ENCODE peak calls at places on chromosomes 13 and 19, in four cellular contexts. R is mucosa of descending colon, X is ELF-1, Q is stomach. U is an unnamed sample.

GRCh38 chr13:36131215-36131930 is at the start of gene DCLK1:
- DNase-seq in R (peak; percentile 67), X (peak; percentile 74), Q (peak; percentile 29), U (peak; percentile 13)

GRCh38 chr13:113820813-113821651 is 42.8 kb downstream of the GAS6 start:
- DNase-seq in R (peak; percentile 73), X (peak; percentile 79), Q (no peak), U (peak; percentile 27)

GRCh38 chr13:31090921-31091624 is 70.6 kb downstream of the HSPH1 start:
- DNase-seq in R (no peak), X (peak; percentile 54), Q (no peak), U (no peak)

GRCh38 chr19:35153701-35154534 is 617 bp upstream of the FXYD5 start:
- DNase-seq in R (peak; percentile 71), X (peak; percentile 60), Q (peak; percentile 58), U (no peak)

GRCh38 chr13:73832203-73832602 is 302.0 kb downstream of the KLF12 start:
- DNase-seq in R (no peak), X (no peak), Q (no peak), U (no peak)

GRCh38 chr13:66673401-66673800 is 556.7 kb downstream of the PCDH9 start:
- DNase-seq in R (no peak), X (no peak), Q (no peak), U (no peak)

GRCh38 chr13:94232161-94232560 is 247.3 kb downstream of the DCT start:
- DNase-seq in R (no peak), X (no peak), Q (no peak), U (no peak)

GRCh38 chr13:27321619-27322385 is 51.2 kb downstream of the RASL11A start:
- DNase-seq in R (no peak), X (no peak), Q (no peak), U (no peak)

GRCh38 chr19:7570761-7571160 is 24.9 kb upstream of the CAMSAP3 start:
- DNase-seq in R (no peak), X (no peak), Q (no peak), U (no peak)

GRCh38 chr19:54252243-54252642 is 4.8 kb downstream of the LILRB5 start:
- DNase-seq in R (no peak), X (no peak), Q (no peak), U (no peak)